ENCODE peak calls at places on chromosomes 11 and 22, in nine cellular contexts. H, X, P, M, T, B, G, J and Q are unnamed samples.

GRCh38 chr11:129248618-129249017 is 56.5 kb upstream of the ARHGAP32 start:
- DNase-seq in M (no peak), T (no peak), B (no peak), J (no peak), G (no peak), P (no peak), H (no peak), X (peak; percentile 80), Q (no peak)

GRCh38 chr11:65571940-65572339 is 398 bp upstream of the FAM89B start:
- DNase-seq in P (no peak), M (no peak), T (no peak), J (peak; percentile 52), H (no peak), G (peak; percentile 86), B (no peak), X (peak; percentile 44), Q (no peak)

GRCh38 chr11:16335236-16335962 is 20.9 kb downstream of the SOX6 start:
- DNase-seq in P (no peak), M (no peak), B (no peak), G (no peak), H (no peak), J (no peak), T (no peak), X (no peak), Q (no peak)

GRCh38 chr11:45000918-45001317 is 50.2 kb upstream of the TP53I11 start:
- DNase-seq in H (no peak), B (no peak), P (no peak), M (no peak), X (no peak), T (no peak), G (no peak), J (no peak), Q (no peak)

GRCh38 chr11:20551096-20551495 is 48.3 kb upstream of the SLC6A5 start:
- DNase-seq in X (no peak), B (no peak), P (no peak), T (no peak), M (no peak), G (no peak), J (no peak), H (no peak), Q (no peak)

GRCh38 chr22:41367039-41367679 is 14.6 kb upstream of the TEF start:
- DNase-seq in T (no peak), X (peak; percentile 96), P (peak; percentile 94), M (peak; percentile 97), B (peak; percentile 70), G (peak; percentile 70), J (peak; percentile 99), H (peak; percentile 98), Q (no peak)

GRCh38 chr11:17703951-17704350 is 15.4 kb upstream of the MYOD1 start:
- DNase-seq in T (no peak), M (no peak), H (no peak), G (no peak), B (no peak), P (peak; percentile 6), J (no peak), X (peak; percentile 42), Q (no peak)

GRCh38 chr11:102590646-102591045 is 34.5 kb downstream of the MMP20 start:
- DNase-seq in G (no peak), M (no peak), T (no peak), X (no peak), P (no peak), H (no peak), J (no peak), B (no peak), Q (no peak)

GRCh38 chr11:10304495-10305261 is at the start of gene ADM:
- DNase-seq in G (peak; percentile 86), M (peak; percentile 93), X (peak; percentile 93), H (peak; percentile 74), J (peak; percentile 74), B (peak; percentile 89), T (peak; percentile 34), P (peak; percentile 82), Q (peak; percentile 53)

GRCh38 chr22:37824674-37825641 is 1.8 kb downstream of the GALR3 start:
- DNase-seq in H (no peak), J (no peak), T (no peak), B (no peak), P (no peak), G (peak; percentile 77), M (no peak), X (no peak), Q (peak; percentile 49)

GRCh38 chr22:21445437-21446127 is 21.6 kb upstream of the TMEM191C start:
- DNase-seq in X (no peak), T (no peak), H (peak; percentile 11), G (no peak), M (no peak), J (no peak), B (no peak), P (no peak), Q (no peak)

GRCh38 chr11:36292311-36292722 is 3.1 kb upstream of the COMMD9 start:
- DNase-seq in J (no peak), M (no peak), P (peak; percentile 31), H (no peak), B (no peak), X (peak; percentile 47), T (no peak), G (peak; percentile 47), Q (peak; percentile 31)

GRCh38 chr22:46547883-46548244 is 10.4 kb upstream of the CELSR1 start:
- DNase-seq in P (no peak), G (no peak), T (no peak), X (peak; percentile 92), H (no peak), B (no peak), M (peak; percentile 93), J (no peak), Q (no peak)

GRCh38 chr11:61297341-61297740 is 2.2 kb upstream of the VWCE start:
- DNase-seq in J (no peak), B (no peak), G (no peak), X (peak; percentile 18), H (no peak), P (no peak), M (no peak), T (no peak), Q (no peak)

GRCh38 chr11:86798988-86799387 is 1.4 kb upstream of the PRSS23 start:
- DNase-seq in P (no peak), B (no peak), X (peak; percentile 92), M (peak; percentile 59), J (no peak), H (no peak), T (no peak), G (no peak), Q (no peak)

GRCh38 chr22:46737105-46737975 is 712 bp downstream of the CERK start:
- DNase-seq in G (peak; percentile 72), M (peak; percentile 62), B (peak; percentile 66), T (peak; percentile 47), H (no peak), J (peak; percentile 43), P (no peak), X (peak; percentile 34), Q (peak; percentile 69)

GRCh38 chr22:25282671-25283561 is 63.5 kb downstream of the CRYBB2 start:
- DNase-seq in J (no peak), G (peak; percentile 69), P (peak; percentile 13), M (no peak), X (no peak), T (no peak), B (peak; percentile 29), H (no peak), Q (peak; percentile 63)

GRCh38 chr22:37802310-37803194 is 5.2 kb upstream of the GCAT start:
- DNase-seq in P (no peak), J (peak; percentile 70), X (peak; percentile 39), B (peak; percentile 83), H (peak; percentile 77), G (peak; percentile 90), T (no peak), M (peak; percentile 79), Q (no peak)

GRCh38 chr22:24805790-24806662 is at the start of gene SGSM1:
- DNase-seq in H (peak; percentile 61), M (peak; percentile 89), G (peak; percentile 96), T (peak; percentile 70), J (peak; percentile 86), P (peak; percentile 5), X (peak; percentile 27), B (peak; percentile 93), Q (peak; percentile 78)

GRCh38 chr11:78423241-78423640 is 5.6 kb upstream of the GAB2 start:
- DNase-seq in G (no peak), P (no peak), M (no peak), J (no peak), X (no peak), H (no peak), T (no peak), B (no peak), Q (no peak)
- H3K27me3 ChIP-seq in G (peaks cover 17% of the 10 kb centered on the region), P (no peaks in the 10 kb centered on the region), M (no peaks in the 10 kb centered on the region), J (no peaks in the 10 kb centered on the region), X (no peaks in the 10 kb centered on the region), H (no peaks in the 10 kb centered on the region), T (no peaks in the 10 kb centered on the region), B (no peaks in the 10 kb centered on the region), Q (no peaks in the 10 kb centered on the region)

GRCh38 chr22:50053861-50054260 is 4.2 kb downstream of the TTLL8 start:
- DNase-seq in B (no peak), G (no peak), X (no peak), H (no peak), M (no peak), P (no peak), J (no peak), T (no peak), Q (no peak)
- H3K27me3 ChIP-seq in B (peaks cover 11% of the 10 kb centered on the region), G (peaks cover 33% of the 10 kb centered on the region), X (peaks cover 24% of the 10 kb centered on the region), H (peaks cover 5% of the 10 kb centered on the region), M (no peaks in the 10 kb centered on the region), P (peaks cover 2% of the 10 kb centered on the region), J (peaks cover 6% of the 10 kb centered on the region), T (peaks cover 3% of the 10 kb centered on the region), Q (no peaks in the 10 kb centered on the region)

GRCh38 chr11:67673358-67673757 is 1.1 kb downstream of the ALDH3B2 start:
- DNase-seq in H (no peak), M (no peak), G (no peak), B (no peak), T (no peak), P (no peak), J (no peak), X (no peak), Q (no peak)
- H3K27me3 ChIP-seq in H (no peaks in the 10 kb centered on the region), M (no peaks in the 10 kb centered on the region), G (no peaks in the 10 kb centered on the region), B (no peaks in the 10 kb centered on the region), T (no peaks in the 10 kb centered on the region), P (no peaks in the 10 kb centered on the region), J (no peaks in the 10 kb centered on the region), X (peaks cover 17% of the 10 kb centered on the region), Q (no peaks in the 10 kb centered on the region)

GRCh38 chr11:2261436-2262230 is 8.8 kb downstream of the ASCL2 start:
- DNase-seq in H (no peak), J (no peak), T (no peak), B (no peak), P (no peak), M (peak; percentile 26), G (no peak), X (no peak), Q (no peak)

GRCh38 chr11:2262301-2263011 is 7.9 kb downstream of the ASCL2 start:
- DNase-seq in X (no peak), T (no peak), H (no peak), B (no peak), G (no peak), J (no peak), M (no peak), P (no peak), Q (no peak)

GRCh38 chr11:2259466-2259830 is 10.9 kb downstream of the ASCL2 start:
- DNase-seq in B (no peak), J (no peak), H (no peak), P (no peak), M (no peak), X (no peak), T (no peak), G (no peak), Q (no peak)

GRCh38 chr11:2259897-2260451 is 10.4 kb downstream of the ASCL2 start:
- DNase-seq in J (no peak), P (no peak), G (no peak), T (no peak), B (no peak), H (no peak), X (no peak), M (peak; percentile 32), Q (no peak)

GRCh38 chr11:2260491-2261364 is 9.7 kb downstream of the ASCL2 start:
- DNase-seq in X (no peak), T (no peak), B (no peak), G (no peak), P (no peak), H (no peak), M (peak; percentile 41), J (no peak), Q (no peak)
- H3K27me3 ChIP-seq in X (peaks cover 47% of the 10 kb centered on the region), T (no peaks in the 10 kb centered on the region), B (peaks cover 15% of the 10 kb centered on the region), G (peaks cover 14% of the 10 kb centered on the region), P (peaks cover 13% of the 10 kb centered on the region), H (no peaks in the 10 kb centered on the region), M (no peaks in the 10 kb centered on the region), J (no peaks in the 10 kb centered on the region), Q (no peaks in the 10 kb centered on the region)